ENCODE peak calls at places on chromosomes 7 and 10, in six cellular contexts. W is WTC11, S is endothelial cell of umbilical vein, I is HepG2, U is H1, Z is K562. F is an unnamed sample.

GRCh38 chr10:73591935-73592699 is 975 bp upstream of the USP54 start:
- DNase-seq in W (peak), S (no peak), I (peak), U (peak), Z (peak), F (peak)

GRCh38 chr10:15313844-15314243 is 57.2 kb downstream of the FAM171A1 start:
- DNase-seq in W (no peak), S (peak), I (no peak), U (no peak), Z (peak), F (no peak)

GRCh38 chr10:119541459-119542356 is 811 bp downstream of the RGS10 start:
- DNase-seq in W (peak), S (no peak), I (no peak), U (no peak), Z (no peak), F (no peak)

GRCh38 chr10:121774813-121775212 is 153.0 kb downstream of the ATE1 start:
- DNase-seq in W (no peak), S (no peak), I (no peak), U (no peak), Z (no peak), F (no peak)

GRCh38 chr7:31957090-31957720 is 113.0 kb downstream of the PDE1C start:
- DNase-seq in W (no peak), S (no peak), I (no peak), U (no peak), Z (no peak), F (peak)

GRCh38 chr7:164882-165660 is 27.3 kb upstream of the FAM20C start:
- DNase-seq in W (no peak), S (no peak), I (no peak), U (no peak), Z (no peak), F (no peak)

GRCh38 chr7:47093254-47093798 is 488.6 kb downstream of the TNS3 start:
- DNase-seq in W (no peak), S (no peak), I (no peak), U (no peak), Z (no peak), F (no peak)

GRCh38 chr10:1737222-1738061 is at the start of gene ADARB2:
- DNase-seq in W (peak), S (no peak), I (no peak), U (peak), Z (no peak), F (no peak)

GRCh38 chr10:33939892-33940291 is 605.4 kb upstream of the NRP1 start:
- DNase-seq in W (peak), S (no peak), I (no peak), U (no peak), Z (no peak), F (no peak)

GRCh38 chr7:106542550-106543220 is 118.3 kb downstream of the CCDC71L start:
- DNase-seq in W (peak), S (peak), I (peak), U (peak), Z (peak), F (peak)

GRCh38 chr7:65832281-65832680 is 40.6 kb upstream of the VKORC1L1 start:
- DNase-seq in W (peak), S (peak), I (no peak), U (no peak), Z (no peak), F (no peak)

GRCh38 chr10:37478381-37478780 is 353.0 kb downstream of the ANKRD30A start:
- DNase-seq in W (no peak), S (no peak), I (no peak), U (no peak), Z (no peak), F (no peak)

GRCh38 chr7:139118234-139118802 is 8.8 kb upstream of the ZC3HAV1 start:
- DNase-seq in W (no peak), S (peak), I (peak), U (no peak), Z (peak), F (peak)

GRCh38 chr10:84540617-84541288 is 212.4 kb downstream of the CCSER2 start:
- DNase-seq in W (peak), S (peak), I (peak), U (no peak), Z (peak), F (peak)

GRCh38 chr7:127789031-127789430 is 137.0 kb downstream of the SND1 start:
- DNase-seq in W (no peak), S (no peak), I (no peak), U (no peak), Z (no peak), F (no peak)

GRCh38 chr10:8331387-8331786 is 276.9 kb downstream of the GATA3 start:
- DNase-seq in W (no peak), S (no peak), I (no peak), U (no peak), Z (no peak), F (no peak)

GRCh38 chr7:11548532-11548931 is 283.5 kb downstream of the THSD7A start:
- DNase-seq in W (no peak), S (no peak), I (no peak), U (no peak), Z (no peak), F (no peak)

GRCh38 chr7:33418251-33418701 is 288.9 kb downstream of the BBS9 start:
- DNase-seq in W (peak), S (no peak), I (no peak), U (peak), Z (no peak), F (no peak)

GRCh38 chr10:37403776-37404175 is 278.4 kb downstream of the ANKRD30A start:
- DNase-seq in W (no peak), S (no peak), I (no peak), U (no peak), Z (no peak), F (no peak)

GRCh38 chr7:4753610-4754432 is 21.6 kb upstream of the AP5Z1 start:
- DNase-seq in W (peak), S (peak), I (peak), U (peak), Z (peak), F (peak)

GRCh38 chr10:58651742-58652141 is 139.1 kb downstream of the BICC1 start:
- DNase-seq in W (no peak), S (no peak), I (no peak), U (no peak), Z (no peak), F (no peak)

GRCh38 chr10:115402690-115403089 is 309.5 kb downstream of the ATRNL1 start:
- DNase-seq in W (no peak), S (peak), I (no peak), U (no peak), Z (no peak), F (no peak)

DNA sequence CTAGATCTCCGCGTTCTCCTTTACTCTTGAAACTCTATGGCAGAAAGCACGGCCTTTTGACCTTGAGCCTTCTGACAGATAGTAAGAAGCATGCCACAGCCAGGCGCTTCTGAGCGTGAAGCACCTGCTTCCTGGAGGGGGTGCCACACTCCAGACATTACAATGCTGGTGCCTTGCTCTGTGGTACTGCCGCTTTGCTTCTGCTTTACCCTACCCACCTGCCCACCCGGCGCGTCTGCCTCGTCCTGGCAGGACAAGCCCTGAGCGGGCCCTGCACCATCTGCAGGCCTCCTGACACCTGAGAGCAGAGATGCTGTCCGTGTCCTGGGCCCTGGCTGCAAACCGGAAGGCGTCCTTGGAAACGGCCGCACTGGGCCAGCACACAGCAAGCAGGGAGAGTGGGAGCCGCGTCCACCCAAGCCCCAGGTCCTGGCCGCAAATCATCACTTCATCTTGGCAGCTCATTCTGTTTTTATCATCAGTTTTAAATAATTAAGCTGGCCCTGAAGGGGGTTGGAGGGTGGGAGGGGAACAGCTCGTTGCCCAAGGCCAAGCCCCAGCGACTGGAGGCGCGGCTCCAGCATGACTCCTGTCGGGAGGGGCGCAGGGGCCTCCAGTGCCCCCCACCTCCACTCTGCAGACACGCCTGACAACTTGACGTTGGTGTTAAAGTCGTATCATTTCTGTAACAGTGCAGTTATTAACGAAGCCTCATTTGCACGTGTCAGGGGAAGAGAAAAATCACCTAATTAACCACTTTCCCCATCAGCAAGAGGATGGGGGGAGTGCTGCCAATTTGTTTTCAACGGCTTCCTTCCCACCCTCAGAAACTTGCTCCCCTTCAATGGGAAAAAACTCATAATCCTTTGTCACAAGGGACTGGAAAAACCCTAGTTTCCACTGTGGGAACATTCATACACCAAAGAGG is 132.2 kb downstream of the MAD1L1 start:
- DNase-seq in W (no peak), S (no peak), I (peak), U (no peak), Z (no peak), F (no peak)
- TF ChIP-seq JUN in W (no peak), S (no peak), I (no peak), U (no peak), Z (no peak), F (no peak)

DNA sequence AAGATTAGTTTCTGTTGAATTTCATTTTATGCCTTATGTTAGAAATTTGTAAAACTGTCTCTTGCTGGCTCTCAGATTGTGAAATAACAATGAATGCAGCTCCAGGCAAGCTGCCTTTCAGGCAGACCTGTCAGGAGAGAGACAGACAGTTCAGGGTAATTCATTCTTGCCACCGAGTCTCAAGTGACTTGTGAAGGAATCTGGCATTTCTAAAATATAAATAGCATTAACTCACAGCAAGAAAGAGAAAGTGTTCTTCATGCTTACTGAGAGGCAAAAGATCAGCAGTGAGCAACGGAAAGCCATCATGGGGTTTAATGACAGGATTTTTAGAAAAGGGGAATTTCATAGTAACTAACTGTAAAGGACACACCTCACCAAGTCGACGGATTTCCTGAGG is 442.3 kb upstream of the AKR1E2 start:
- DNase-seq in W (no peak), S (no peak), I (no peak), U (no peak), Z (no peak), F (no peak)
- TF ChIP-seq JUN in W (no peak), S (no peak), I (no peak), U (no peak), Z (no peak), F (no peak)

GRCh38 chr7:95725170-95725569 is 47.2 kb upstream of the DYNC1I1 start:
- DNase-seq in W (no peak), S (peak), I (no peak), U (no peak), Z (no peak), F (peak)

GRCh38 chr7:95718556-95719410 is 53.6 kb upstream of the DYNC1I1 start:
- DNase-seq in W (no peak), S (peak), I (no peak), U (no peak), Z (peak), F (peak)

DNA sequence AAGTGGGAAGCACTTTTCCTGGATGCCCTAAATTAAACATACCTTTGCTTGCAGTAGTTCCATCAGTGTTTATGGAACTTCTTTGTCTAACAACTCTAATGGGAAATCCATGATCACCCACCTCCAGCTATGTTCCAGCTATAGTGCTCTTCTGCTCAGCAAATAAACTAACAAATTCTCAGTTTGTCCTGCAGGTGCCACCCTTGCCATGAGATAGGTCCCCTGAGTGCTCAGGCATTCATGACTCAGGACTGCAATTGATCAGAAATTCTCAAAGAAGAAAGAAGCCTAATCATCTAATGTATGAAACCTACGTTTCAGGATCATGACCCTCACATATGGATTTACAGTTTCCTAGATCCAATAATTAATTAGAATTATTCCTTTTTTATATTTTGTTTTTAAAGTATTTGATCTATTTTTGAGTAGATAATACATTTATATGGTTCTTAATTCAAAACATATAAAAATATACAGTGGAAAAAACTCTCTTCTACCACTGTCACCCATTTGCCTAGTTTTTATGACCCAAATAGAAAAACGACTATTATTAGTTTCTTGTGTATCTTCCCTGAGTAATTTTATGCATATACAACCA is 48.7 kb upstream of the DYNC1I1 start:
- DNase-seq in W (peak), S (peak), I (peak), U (peak), Z (peak), F (peak)
- TF ChIP-seq JUN in W (no peak), S (no peak), I (no peak), U (no peak), Z (no peak), F (no peak)

DNA sequence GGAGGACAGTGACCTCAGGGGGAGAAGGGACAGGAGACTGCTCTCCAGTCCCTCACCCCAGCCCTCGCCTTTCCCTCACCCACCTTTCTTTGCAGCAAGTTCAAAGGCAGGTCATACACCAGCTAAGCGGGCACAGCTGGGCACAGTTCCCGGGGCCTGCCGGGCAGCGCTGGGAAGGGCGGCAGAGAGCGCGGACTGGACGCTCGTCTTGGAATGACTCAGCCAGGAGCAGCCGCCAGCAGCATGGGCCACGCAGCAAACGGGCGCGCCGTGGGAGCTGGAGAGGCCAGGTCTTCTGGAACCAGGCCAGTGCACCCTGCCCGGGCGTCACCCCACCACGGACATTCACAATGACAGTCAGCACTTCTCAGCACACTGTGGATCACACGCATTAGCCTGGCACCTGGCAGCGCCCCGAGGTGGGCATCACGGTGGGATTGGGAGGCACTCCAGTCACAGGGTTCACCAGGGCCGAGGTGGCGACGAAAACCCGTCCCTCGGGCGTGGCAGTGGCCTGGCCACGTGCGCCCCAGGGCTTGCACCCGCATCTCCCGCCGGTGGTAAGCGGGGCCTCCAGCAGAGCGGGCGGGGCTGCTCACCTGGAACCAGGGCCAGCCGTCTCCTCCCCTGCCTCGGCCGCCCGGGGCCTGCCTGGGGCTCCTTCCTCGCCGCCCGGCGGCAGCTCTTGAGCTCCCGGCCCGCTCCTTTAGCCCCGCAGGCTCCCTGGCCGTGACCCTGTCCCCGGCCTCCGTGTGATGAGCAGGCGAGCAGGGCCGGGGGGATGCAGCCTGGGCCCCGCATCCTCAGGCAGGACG is 29.0 kb upstream of the WDFY4 start:
- DNase-seq in W (no peak), S (peak), I (no peak), U (no peak), Z (no peak), F (peak)
- TF ChIP-seq JUN in W (no peak), S (no peak), I (no peak), U (no peak), Z (no peak), F (peak)

DNA sequence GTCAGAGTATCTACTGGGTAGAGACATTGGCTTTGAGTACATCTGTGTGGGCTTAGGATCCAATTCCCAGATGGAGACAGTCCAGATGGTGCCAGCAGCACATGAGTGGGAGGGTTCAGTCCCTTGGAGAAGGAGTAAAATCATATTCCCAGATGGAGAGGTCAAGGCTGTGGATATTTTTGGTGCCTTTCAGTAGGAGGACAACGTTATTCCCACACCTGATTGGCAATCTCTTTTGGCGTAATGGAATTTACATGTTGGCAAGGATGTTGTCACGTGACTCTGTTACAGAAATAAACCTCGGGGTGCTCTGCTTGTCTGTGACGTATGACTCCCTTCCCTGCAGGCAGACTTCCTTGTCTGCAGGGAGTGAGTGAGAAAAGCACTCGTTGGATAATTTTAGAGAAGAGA is 27.6 kb downstream of the NPS start:
- DNase-seq in W (no peak), S (no peak), I (no peak), U (no peak), Z (no peak), F (no peak)
- TF ChIP-seq JUN in W (no peak), S (no peak), I (no peak), U (no peak), Z (no peak), F (no peak)

DNA sequence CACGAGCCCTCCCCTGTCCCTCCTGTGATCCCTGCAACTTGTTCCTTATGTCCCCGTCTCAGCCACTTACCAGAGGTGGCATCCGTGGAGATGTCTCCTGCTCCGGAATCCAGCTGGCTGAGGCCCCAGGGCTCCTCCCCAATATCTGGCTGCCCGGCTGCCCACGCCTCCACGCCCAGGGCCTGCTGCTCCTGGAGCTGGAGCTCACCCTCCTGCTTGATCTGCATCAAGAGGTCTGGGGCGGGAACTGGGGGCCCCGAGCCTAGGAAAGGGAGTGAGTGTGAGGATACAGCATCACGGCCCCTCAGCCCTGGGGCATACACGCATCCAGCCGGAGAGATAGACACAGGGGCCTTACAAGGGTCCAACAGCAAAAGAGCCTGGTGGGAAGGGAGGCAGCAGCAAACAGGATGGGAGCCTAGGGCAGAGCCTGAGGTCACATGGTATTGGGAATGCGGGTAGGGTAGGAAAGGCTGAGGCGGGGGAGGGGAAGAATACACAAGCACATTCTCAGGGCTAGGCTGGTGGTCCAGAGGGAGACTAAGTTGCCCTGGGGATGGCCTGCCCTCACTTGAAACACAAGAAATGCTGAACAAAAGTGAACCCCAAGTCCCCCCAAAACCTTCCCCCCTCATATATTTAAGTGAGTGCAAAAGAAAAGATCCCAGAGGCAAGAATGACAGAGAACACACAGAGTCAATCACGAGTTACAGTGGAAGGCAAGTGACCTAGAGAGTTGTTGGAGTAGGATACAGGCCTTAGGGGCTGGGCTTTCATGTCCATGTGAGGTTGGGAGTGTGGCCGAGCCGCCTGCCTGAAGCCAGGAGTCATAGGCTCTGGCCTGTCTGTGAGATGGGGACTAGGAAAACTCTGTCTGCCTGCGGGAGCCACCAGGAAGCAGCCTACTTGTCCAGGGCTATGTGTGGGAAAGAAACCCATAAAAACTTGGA is 16.9 kb upstream of the ZNF777 start:
- DNase-seq in W (peak), S (no peak), I (no peak), U (no peak), Z (no peak), F (no peak)
- TF ChIP-seq JUN in W (no peak), S (no peak), I (no peak), U (no peak), Z (no peak), F (no peak)

DNA sequence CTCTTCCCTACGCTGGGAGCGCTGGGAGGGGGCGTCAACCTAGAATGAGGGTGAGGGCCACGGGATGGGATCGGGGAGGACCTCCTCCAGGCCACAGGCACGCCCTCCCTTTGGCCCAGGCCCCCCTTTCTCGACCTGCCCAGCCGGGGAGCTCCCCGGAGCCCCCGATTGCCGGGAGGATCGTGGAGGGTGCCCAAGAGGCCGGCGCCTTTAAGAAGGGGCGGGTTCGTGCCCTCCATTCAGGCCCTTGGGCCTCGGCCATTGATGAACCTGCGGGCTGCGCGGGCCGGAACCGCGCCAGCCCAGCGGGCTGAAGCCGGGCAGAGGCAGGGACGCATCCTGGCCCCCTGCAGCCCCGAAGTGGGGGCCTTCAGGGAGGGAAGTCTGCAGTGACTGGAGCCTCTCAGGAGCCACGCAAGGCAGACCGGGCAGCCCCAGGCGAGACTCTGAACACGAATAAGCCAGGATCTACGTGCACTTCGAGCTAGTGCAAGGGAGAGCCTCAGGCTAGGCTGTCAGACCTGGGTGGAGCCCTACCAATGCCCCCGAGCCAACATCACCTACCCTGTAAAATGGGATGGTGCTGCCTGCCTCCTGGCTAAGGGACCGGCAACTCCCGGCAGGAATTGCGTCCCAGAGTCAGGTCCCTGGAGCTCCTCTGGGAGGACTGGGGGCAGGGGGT is 938 bp downstream of the SH2B2 start:
- DNase-seq in W (peak), S (no peak), I (no peak), U (no peak), Z (no peak), F (peak)
- TF ChIP-seq JUN in W (no peak), S (no peak), I (no peak), U (no peak), Z (no peak), F (no peak)

F was measured in A549.